ENCODE peak calls at places on chromosomes 5 and 9, in eight cellular contexts. L is naive thymus-derived CD8-positive, alpha-beta T cell; I is AG20443; U is B cell; F is astrocyte of the spinal cord; O is type B pancreatic cell; W is T-helper 17 cell; P is NCI-H2081. Q is an unnamed sample.

GRCh38 chr5:136200130-136200529 is 7.2 kb upstream of the SMIM32 start:
- DNase-seq in L (no peak), I (no peak), U (no peak), F (no peak), O (no peak), W (no peak), P (no peak), Q (no peak)

GRCh38 chr5:8844206-8844605 is 701.7 kb downstream of the SEMA5A start:
- DNase-seq in L (no peak), I (peak), U (no peak), F (no peak), O (no peak), W (no peak), P (no peak), Q (no peak)

GRCh38 chr5:2917524-2917923 is 166.0 kb upstream of the IRX2 start:
- DNase-seq in L (no peak), I (peak), U (no peak), F (no peak), O (peak), W (no peak), P (no peak), Q (no peak)

GRCh38 chr9:35914307-35914807 is 5.1 kb downstream of the SPAAR start:
- DNase-seq in L (no peak), I (peak), U (peak), F (no peak), O (no peak), W (no peak), P (no peak), Q (no peak)

GRCh38 chr9:2473691-2474090 is 147.9 kb upstream of the VLDLR start:
- DNase-seq in L (no peak), I (no peak), U (no peak), F (no peak), O (no peak), W (no peak), P (no peak), Q (no peak)

GRCh38 chr5:126912607-126913006 is 117.8 kb downstream of the MARCHF3 start:
- DNase-seq in L (no peak), I (peak), U (no peak), F (peak), O (no peak), W (no peak), P (no peak), Q (no peak)

GRCh38 chr9:111427186-111427585 is 57.0 kb downstream of the ECPAS start:
- DNase-seq in L (no peak), I (peak), U (no peak), F (peak), O (no peak), W (no peak), P (no peak), Q (no peak)

GRCh38 chr5:118174671-118175070 is 813.7 kb downstream of the DTWD2 start:
- DNase-seq in L (no peak), I (no peak), U (no peak), F (no peak), O (no peak), W (no peak), P (no peak), Q (no peak)

GRCh38 chr5:180595381-180596114 is 4.2 kb upstream of the SCGB3A1 start:
- DNase-seq in L (no peak), I (no peak), U (no peak), F (no peak), O (no peak), W (no peak), P (no peak), Q (peak)

GRCh38 chr9:19631181-19631580 is 157.7 kb downstream of the SLC24A2 start:
- DNase-seq in L (no peak), I (no peak), U (no peak), F (no peak), O (no peak), W (no peak), P (no peak), Q (no peak)

GRCh38 chr9:70229026-70229425 is 29.8 kb upstream of the SMC5 start:
- DNase-seq in L (no peak), I (no peak), U (no peak), F (peak), O (no peak), W (no peak), P (peak), Q (no peak)

GRCh38 chr5:106940301-106940846 is 730.4 kb downstream of the EFNA5 start:
- DNase-seq in L (no peak), I (no peak), U (no peak), F (peak), O (no peak), W (no peak), P (no peak), Q (no peak)

GRCh38 chr9:137397675-137398423 is 25.1 kb downstream of the EXD3 start:
- DNase-seq in L (no peak), I (no peak), U (no peak), F (no peak), O (no peak), W (no peak), P (no peak), Q (no peak)

GRCh38 chr5:1315709-1316587 is 21.1 kb upstream of the TERT start:
- DNase-seq in L (peak), I (no peak), U (peak), F (peak), O (peak), W (peak), P (peak), Q (peak)

GRCh38 chr9:115213777-115214428 is 95.9 kb upstream of the TNC start:
- DNase-seq in L (no peak), I (peak), U (no peak), F (peak), O (no peak), W (no peak), P (no peak), Q (no peak)

GRCh38 chr9:98778711-98779530 is 17.4 kb downstream of the ANKS6 start:
- DNase-seq in L (no peak), I (no peak), U (no peak), F (peak), O (no peak), W (no peak), P (no peak), Q (no peak)

GRCh38 chr5:170651902-170652301 is 131.6 kb upstream of the GABRP start:
- DNase-seq in L (no peak), I (no peak), U (no peak), F (no peak), O (no peak), W (no peak), P (no peak), Q (no peak)

GRCh38 chr5:66585291-66585690 is 10.9 kb upstream of the MAST4 start:
- DNase-seq in L (no peak), I (no peak), U (no peak), F (no peak), O (no peak), W (no peak), P (no peak), Q (no peak)

GRCh38 chr5:178548751-178549150 is 41.4 kb downstream of the COL23A1 start:
- DNase-seq in L (no peak), I (no peak), U (no peak), F (no peak), O (no peak), W (no peak), P (no peak), Q (no peak)